ENCODE peak calls at places on chromosome 16, in seven cellular contexts. S is GM12891, O is stomach, G is body of pancreas, U is IMR-90, P is heart left ventricle, V is H1. H is an unnamed sample.

GRCh38 chr16:66049865-66050264 is 316.6 kb upstream of the CDH5 start:
- DNase-seq in V (no peak), U (no peak), G (no peak), O (no peak), S (no peak), P (no peak), H (no peak)

GRCh38 chr16:7227193-7227825 is 105.3 kb upstream of the RBFOX1 start:
- DNase-seq in P (peak; percentile 24), O (no peak), U (no peak), V (peak; percentile 60), G (no peak), S (no peak), H (no peak)

GRCh38 chr16:30570621-30571443 is 682 bp downstream of the ZNF688 start:
- DNase-seq in O (peak; percentile 28), V (peak; percentile 69), U (peak; percentile 28), G (peak; percentile 28), S (no peak), P (peak; percentile 42), H (no peak)

GRCh38 chr16:87652799-87653198 is 50.5 kb downstream of the JPH3 start:
- DNase-seq in V (no peak), G (no peak), U (no peak), P (no peak), S (no peak), O (no peak), H (no peak)

GRCh38 chr16:87463722-87464690 is 28.8 kb downstream of the ZCCHC14 start:
- DNase-seq in P (peak; percentile 54), O (no peak), V (no peak), G (peak; percentile 37), U (peak; percentile 89), S (peak; percentile 42), H (no peak)

GRCh38 chr16:28098959-28099945 is 35.7 kb upstream of the GSG1L start:
- DNase-seq in P (no peak), V (no peak), G (no peak), O (no peak), U (no peak), S (no peak), H (no peak)

GRCh38 chr16:85441189-85441889 is 171.8 kb upstream of the GSE1 start:
- DNase-seq in P (no peak), S (no peak), V (no peak), G (no peak), U (no peak), O (no peak), H (peak; percentile 76)

GRCh38 chr16:23348579-23349469 is 46.7 kb downstream of the SCNN1B start:
- DNase-seq in U (no peak), O (no peak), V (peak; percentile 61), G (no peak), S (no peak), P (no peak), H (peak; percentile 19)

DNA sequence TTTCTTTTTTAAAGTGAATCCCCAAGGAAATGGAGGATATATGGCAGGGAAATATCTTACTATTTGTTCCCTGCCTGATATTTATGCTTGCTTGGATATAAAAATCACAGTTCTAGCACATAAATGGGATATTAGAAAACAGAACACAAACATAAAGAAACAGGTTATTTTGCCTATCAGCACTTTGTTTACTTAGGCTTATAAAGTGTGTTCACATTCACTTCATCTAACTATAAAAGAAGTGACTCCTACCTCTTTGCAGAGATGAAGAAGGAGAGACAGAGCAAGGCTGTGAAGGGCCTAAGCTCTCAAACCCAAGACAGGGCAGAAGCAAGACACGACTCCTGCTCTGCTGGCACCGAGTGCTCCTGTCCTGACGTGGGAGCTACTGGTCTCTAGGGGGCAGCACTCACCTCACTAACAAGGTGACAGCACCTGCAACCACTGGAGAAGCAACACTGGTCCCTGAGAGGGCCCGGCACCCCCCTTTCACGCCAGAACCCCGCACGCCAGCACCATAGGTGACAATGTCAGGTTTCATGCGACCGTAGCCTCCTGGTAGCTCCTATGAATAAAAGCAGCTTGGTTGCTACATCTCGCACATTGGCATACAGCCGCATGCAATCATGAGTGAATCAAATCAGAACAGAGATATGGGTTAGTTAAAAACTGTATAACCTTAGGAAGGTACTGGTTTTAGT is 32.0 kb downstream of the MBTPS1 start:
- DNase-seq in G (peak; percentile 72), S (peak; percentile 66), V (peak; percentile 80), O (peak; percentile 76), P (peak; percentile 71), U (peak; percentile 65), H (peak; percentile 76)
- TF ChIP-seq POLR2A in G (no peak), S (no peak), V (no peak), O (no peak), P (no peak), U (no peak), H (no peak)

DNA sequence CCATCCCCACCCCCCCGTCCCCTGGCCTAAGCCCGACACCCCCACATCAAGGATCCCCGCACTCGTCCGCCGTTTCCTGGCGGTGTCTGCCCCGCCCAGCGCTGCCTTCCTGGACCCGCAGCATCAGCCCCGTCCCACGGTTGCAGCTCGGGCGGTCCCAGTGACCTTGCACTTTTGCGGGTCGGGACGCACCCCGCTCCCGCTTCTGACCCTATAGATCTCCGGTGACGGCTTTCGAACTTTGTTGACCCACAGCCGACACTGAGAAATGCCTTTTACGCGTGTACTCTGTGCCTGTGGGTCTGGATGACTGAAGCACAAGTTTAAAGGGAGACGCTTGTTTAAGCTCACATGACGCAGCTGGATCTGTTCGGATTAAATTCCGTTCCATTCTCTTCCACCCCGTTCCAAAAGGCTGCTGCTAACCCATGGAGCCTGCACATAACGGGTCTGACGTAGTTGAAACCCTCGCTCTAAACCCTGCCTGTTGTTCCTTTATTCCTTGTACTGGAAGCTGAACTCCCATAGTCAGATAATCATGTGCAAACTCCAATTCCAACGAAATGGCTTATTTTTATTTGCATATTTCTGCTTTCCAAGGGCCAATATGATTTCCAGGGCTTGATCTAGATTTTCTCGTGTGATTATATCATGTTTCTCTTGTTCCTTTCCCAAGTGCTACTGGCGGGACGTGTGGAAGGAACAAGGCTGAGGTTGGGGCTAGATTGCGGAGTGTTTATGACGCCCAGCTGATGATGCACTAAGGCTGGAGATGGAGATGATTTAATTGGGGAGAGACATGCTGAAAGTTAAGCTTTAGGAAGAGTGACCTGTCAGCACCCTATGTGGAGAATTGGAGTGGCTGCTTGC is 834 bp downstream of the FLYWCH1 start:
- DNase-seq in V (no peak), U (peak; percentile 73), S (no peak), P (peak; percentile 34), O (peak; percentile 33), G (peak; percentile 32), H (peak; percentile 66)
- TF ChIP-seq POLR2A in V (no peak), U (no peak), S (no peak), P (no peak), O (no peak), G (no peak), H (no peak)

GRCh38 chr16:88785106-88785924 is at the start of gene PIEZO1:
- DNase-seq in V (no peak), S (peak; percentile 83), O (peak; percentile 82), G (peak; percentile 68), P (peak; percentile 81), U (peak; percentile 52), H (peak; percentile 90)

GRCh38 chr16:88782454-88783390 is 2.3 kb downstream of the PIEZO1 start:
- DNase-seq in V (no peak), O (no peak), G (no peak), S (no peak), U (peak; percentile 84), P (no peak), H (peak; percentile 53)

GRCh38 chr16:88784856-88785105 is 239 bp downstream of the PIEZO1 start:
- DNase-seq in U (no peak), V (no peak), S (no peak), O (no peak), G (no peak), P (no peak), H (no peak)

GRCh38 chr16:88784074-88784855 is 755 bp downstream of the PIEZO1 start:
- DNase-seq in G (peak; percentile 75), V (peak; percentile 83), S (no peak), O (peak; percentile 66), P (peak; percentile 81), U (peak; percentile 72), H (peak; percentile 83)

DNA sequence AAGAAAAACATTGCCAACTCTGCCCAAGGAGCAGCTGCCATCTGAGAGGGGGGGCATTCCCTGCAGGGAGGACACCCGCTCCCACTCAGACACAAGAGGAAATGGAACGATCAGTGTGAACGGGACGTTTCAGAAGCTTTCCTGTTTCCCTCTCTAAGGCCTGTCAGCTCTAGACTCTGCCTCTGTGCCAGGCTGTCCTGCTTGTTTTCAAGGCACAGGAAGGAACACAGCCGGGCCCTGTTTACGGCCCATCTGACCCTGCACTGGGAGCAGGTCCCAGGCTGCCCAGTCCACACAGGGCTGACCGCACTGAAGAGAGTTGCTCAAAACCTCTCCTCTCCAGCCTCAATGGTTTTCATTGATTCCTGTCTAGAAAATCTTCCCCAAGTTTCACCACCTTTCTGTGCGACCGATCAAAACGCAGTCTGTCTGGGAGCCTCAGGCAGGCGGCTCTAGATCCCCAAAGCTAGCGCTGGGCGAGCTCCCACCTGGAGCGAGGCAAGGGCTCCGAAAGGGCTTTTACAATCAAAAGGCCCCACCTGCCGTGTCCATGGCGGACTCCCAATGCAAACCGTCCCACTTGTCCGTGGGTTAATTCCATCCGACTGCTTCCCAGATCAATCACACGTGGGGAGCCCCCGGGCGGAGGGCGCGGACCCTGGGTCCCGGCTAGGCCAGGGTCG is 1.5 kb downstream of the PIEZO1 start:
- DNase-seq in U (peak; percentile 33), S (no peak), O (peak; percentile 54), V (no peak), G (no peak), P (no peak), H (no peak)
- TF ChIP-seq POLR2A in U (no peak), S (no peak), O (no peak), V (no peak), G (no peak), P (no peak), H (no peak)

GRCh38 chr16:81316176-81316496 is 1.4 kb downstream of the GAN start:
- DNase-seq in P (no peak), V (no peak), U (no peak), G (no peak), O (no peak), S (no peak), H (no peak)

GRCh38 chr16:81318711-81319110 is 3.9 kb downstream of the GAN start:
- DNase-seq in G (no peak), O (no peak), V (no peak), U (no peak), S (no peak), P (no peak), H (no peak)

GRCh38 chr16:81321537-81321936 is 6.8 kb downstream of the GAN start:
- DNase-seq in S (no peak), O (no peak), G (no peak), U (no peak), P (no peak), V (no peak), H (no peak)

GRCh38 chr16:81321039-81321438 is 6.3 kb downstream of the GAN start:
- DNase-seq in P (no peak), G (no peak), O (no peak), U (no peak), S (no peak), V (no peak), H (no peak)

DNA sequence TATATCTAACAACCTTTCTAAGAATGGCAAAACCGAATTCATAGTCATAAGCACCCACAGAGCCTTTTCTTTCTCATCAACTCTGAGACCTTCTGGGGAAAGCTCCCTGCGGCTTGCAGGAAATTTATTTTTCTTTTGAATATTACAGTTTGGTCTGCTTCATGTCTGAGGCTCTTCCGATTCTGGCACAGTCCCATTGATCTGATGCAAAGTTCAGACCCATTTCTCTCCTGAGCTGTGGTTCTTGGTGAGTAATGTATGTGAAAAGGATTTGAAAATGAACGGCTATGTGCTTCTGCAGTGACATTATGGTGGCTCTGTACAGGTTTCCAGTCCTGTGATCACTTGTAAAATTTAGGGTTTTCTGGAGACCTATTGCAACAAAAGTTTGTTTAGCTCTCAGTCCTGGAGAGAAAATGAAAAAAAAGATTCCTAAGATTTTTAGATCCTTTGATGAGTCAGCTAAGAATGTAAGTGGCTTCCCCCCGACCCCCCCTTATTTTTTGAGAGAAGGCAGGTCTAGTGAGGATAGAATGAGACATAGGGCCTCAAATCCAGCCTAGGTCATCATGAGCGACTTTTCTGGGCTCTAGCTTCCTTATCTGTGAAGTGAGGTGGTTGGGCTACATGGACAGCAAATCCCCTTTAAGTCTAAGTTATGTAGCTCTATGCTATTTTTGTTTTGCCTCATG is 4.6 kb downstream of the GAN start:
- DNase-seq in S (no peak), V (no peak), O (no peak), G (no peak), U (peak; percentile 77), P (no peak), H (peak; percentile 4)
- TF ChIP-seq POLR2A in S (no peak), V (no peak), O (no peak), G (no peak), U (no peak), P (no peak), H (no peak)

H was measured in erythroblast.